ENCODE peak calls at places on chromosomes 13 and 19, in eight cellular contexts. R is PC-3; F is central memory CD4-positive, alpha-beta T cell; E is Calu3; P is NB4; D is EH; B is amniotic stem cell; N is SK-N-SH. C is an unnamed sample.

GRCh38 chr13:42048625-42049453 is at the start of gene DGKH:
- DNase-seq in B (peak; percentile 40), D (peak; percentile 82), N (peak; percentile 95), R (peak; percentile 61), F (peak; percentile 48), P (peak; percentile 70), E (peak; percentile 75), C (peak; percentile 68)

GRCh38 chr19:50994129-50994528 is 7.3 kb downstream of the KLK8 start:
- DNase-seq in P (peak; percentile 22), R (peak; percentile 47), F (no peak), N (no peak), B (no peak), E (no peak), D (no peak), C (no peak)

GRCh38 chr19:4969772-4970531 is 1.0 kb downstream of the KDM4B start:
- DNase-seq in N (peak; percentile 47), B (no peak), E (no peak), R (peak; percentile 51), P (peak; percentile 59), D (peak; percentile 40), F (peak; percentile 11), C (no peak)

GRCh38 chr13:27472941-27473340 is 22.6 kb upstream of the MTIF3 start:
- DNase-seq in N (no peak), E (no peak), B (no peak), F (no peak), R (no peak), D (no peak), P (no peak), C (no peak)

GRCh38 chr13:24557121-24557520 is 44.5 kb upstream of the PARP4 start:
- DNase-seq in F (no peak), R (no peak), B (no peak), N (peak; percentile 10), P (no peak), E (no peak), D (peak; percentile 22), C (no peak)

GRCh38 chr19:2527171-2527570 is 51.2 kb downstream of the GADD45B start:
- DNase-seq in N (no peak), F (no peak), P (no peak), E (no peak), R (no peak), B (no peak), D (no peak), C (no peak)

GRCh38 chr13:71039440-71039839 is 827.6 kb downstream of the DACH1 start:
- DNase-seq in E (no peak), D (no peak), P (no peak), F (no peak), N (no peak), B (no peak), R (no peak), C (no peak)

GRCh38 chr13:43804461-43805070 is 17.8 kb upstream of the ENOX1 start:
- DNase-seq in N (peak; percentile 66), R (peak; percentile 82), B (peak; percentile 12), D (peak; percentile 71), E (peak; percentile 31), F (peak; percentile 18), P (peak; percentile 62), C (no peak)

GRCh38 chr19:2164020-2164988 is 571 bp downstream of the DOT1L start:
- DNase-seq in B (no peak), R (no peak), P (no peak), E (peak; percentile 31), F (peak; percentile 31), D (peak; percentile 24), N (no peak), C (peak; percentile 73)

GRCh38 chr13:36131215-36131930 is at the start of gene DCLK1:
- DNase-seq in D (peak; percentile 57), N (peak; percentile 80), R (no peak), E (no peak), F (no peak), B (no peak), P (no peak), C (no peak)

GRCh38 chr19:7722231-7722651 is 9.7 kb downstream of the CLEC4G start:
- DNase-seq in P (no peak), D (no peak), B (no peak), R (no peak), F (no peak), E (no peak), N (no peak), C (no peak)

GRCh38 chr13:105343134-105343806 is 1192.2 kb downstream of the EFNB2 start:
- DNase-seq in P (peak; percentile 3), R (no peak), B (no peak), F (no peak), N (no peak), D (peak; percentile 54), E (no peak), C (no peak)

GRCh38 chr13:23636360-23636759 is 66.1 kb downstream of the TNFRSF19 start:
- DNase-seq in N (no peak), R (no peak), F (no peak), D (no peak), B (no peak), P (no peak), E (no peak), C (no peak)

GRCh38 chr13:21228738-21229137 is 52.3 kb downstream of the MRPL57 start:
- DNase-seq in E (no peak), P (no peak), F (no peak), R (no peak), D (no peak), B (no peak), N (no peak), C (no peak)

GRCh38 chr13:40169476-40169875 is 497.0 kb downstream of the FOXO1 start:
- DNase-seq in B (no peak), F (no peak), R (no peak), E (no peak), D (no peak), N (no peak), P (no peak), C (no peak)

GRCh38 chr19:46745521-46746280 is at the start of gene FKRP:
- DNase-seq in D (peak; percentile 35), P (peak; percentile 68), R (no peak), E (peak; percentile 32), B (no peak), N (peak; percentile 86), F (peak; percentile 36), C (peak; percentile 68)

GRCh38 chr13:51027644-51028043 is 83.4 kb downstream of the C13orf42 start:
- DNase-seq in B (no peak), P (no peak), E (no peak), R (no peak), N (no peak), F (no peak), D (no peak), C (no peak)

GRCh38 chr19:37953576-37954303 is 46.7 kb downstream of the SIPA1L3 start:
- DNase-seq in E (no peak), F (no peak), R (peak; percentile 19), P (no peak), N (no peak), D (peak; percentile 83), B (no peak), C (no peak)

GRCh38 chr19:4534836-4535658 is at the start of gene PLIN5:
- DNase-seq in E (peak; percentile 90), N (peak; percentile 98), F (no peak), P (no peak), D (peak; percentile 44), B (no peak), R (peak; percentile 83), C (peak; percentile 97)

GRCh38 chr13:102729560-102730275 is 34.9 kb upstream of the METTL21C start:
- DNase-seq in D (peak; percentile 62), P (no peak), E (no peak), B (peak; percentile 31), N (no peak), F (no peak), R (peak; percentile 74), C (no peak)

GRCh38 chr13:25286308-25286968 is 850 bp downstream of the MTMR6 start:
- DNase-seq in B (peak; percentile 27), R (peak; percentile 56), D (peak; percentile 70), E (no peak), N (peak; percentile 49), P (peak; percentile 67), F (peak; percentile 59), C (no peak)

C was measured in HuH-7.5.